ENCODE peak calls at places on chromosomes 1 and 21, in seven cellular contexts. H is CD4-positive, alpha-beta T cell; L is progenitor cell of endocrine pancreas; T is breast epithelium; M is OCI-LY7; Z is right lobe of liver; K is MM.1S. W is an unnamed sample.

GRCh38 chr1:173789841-173790240 is 34.6 kb upstream of the DARS2 start:
- DNase-seq in H (no peak), L (no peak), T (no peak), M (no peak), Z (no peak), K (no peak), W (no peak)

GRCh38 chr1:22150923-22151322 is 8.0 kb upstream of the WNT4 start:
- DNase-seq in H (no peak), L (no peak), T (no peak), M (no peak), Z (no peak), K (no peak), W (no peak)

GRCh38 chr1:40317394-40318074 is 448 bp upstream of the COL9A2 start:
- DNase-seq in H (no peak), L (no peak), T (no peak), M (no peak), Z (no peak), K (no peak), W (no peak)

GRCh38 chr1:216499581-216500272 is 76.5 kb upstream of the USH2A start:
- DNase-seq in H (no peak), L (no peak), T (no peak), M (no peak), Z (no peak), K (no peak), W (no peak)

GRCh38 chr1:89489037-89489729 is 35.4 kb upstream of the LRRC8B start:
- DNase-seq in H (no peak), L (no peak), T (no peak), M (no peak), Z (no peak), K (no peak), W (no peak)

GRCh38 chr1:88311907-88312306 is 372.2 kb upstream of the PKN2 start:
- DNase-seq in H (no peak), L (no peak), T (no peak), M (no peak), Z (no peak), K (no peak), W (no peak)

GRCh38 chr1:200311256-200311655 is 98.6 kb downstream of the ZNF281 start:
- DNase-seq in H (no peak), L (no peak), T (no peak), M (no peak), Z (no peak), K (no peak), W (no peak)

GRCh38 chr1:51309291-51309690 is 21.1 kb downstream of the TTC39A start:
- DNase-seq in H (no peak), L (no peak), T (no peak), M (no peak), Z (no peak), K (no peak), W (no peak)

GRCh38 chr1:1835546-1835945 is 55.3 kb downstream of the GNB1 start:
- DNase-seq in H (no peak), L (no peak), T (no peak), M (peak; percentile 30), Z (no peak), K (no peak), W (no peak)

GRCh38 chr21:18384771-18385170 is 18.8 kb downstream of the TMPRSS15 start:
- DNase-seq in H (no peak), L (no peak), T (no peak), M (peak; percentile 52), Z (no peak), K (peak; percentile 57), W (no peak)

GRCh38 chr1:191438979-191439378 is 719.3 kb upstream of the RGS18 start:
- DNase-seq in H (no peak), L (no peak), T (no peak), M (no peak), Z (no peak), K (no peak), W (no peak)

GRCh38 chr1:78155121-78155520 is 109.4 kb downstream of the GIPC2 start:
- DNase-seq in H (no peak), L (no peak), T (no peak), M (no peak), Z (no peak), K (peak; percentile 44), W (no peak)

GRCh38 chr21:25881524-25882376 is 147.0 kb downstream of the GABPA start:
- DNase-seq in H (peak; percentile 37), L (peak; percentile 22), T (no peak), M (peak; percentile 62), Z (peak; percentile 65), K (peak; percentile 56), W (peak; percentile 25)

GRCh38 chr1:60990719-60991100 is 91.7 kb upstream of the NFIA start:
- DNase-seq in H (no peak), L (no peak), T (no peak), M (no peak), Z (no peak), K (no peak), W (no peak)

GRCh38 chr1:60995093-60995492 is 87.3 kb upstream of the NFIA start:
- DNase-seq in H (no peak), L (no peak), T (no peak), M (no peak), Z (no peak), K (no peak), W (no peak)

GRCh38 chr1:60994369-60994768 is 88.0 kb upstream of the NFIA start:
- DNase-seq in H (no peak), L (no peak), T (no peak), M (no peak), Z (no peak), K (no peak), W (no peak)

GRCh38 chr1:60989745-60990718 is 92.3 kb upstream of the NFIA start:
- DNase-seq in H (no peak), L (no peak), T (no peak), M (no peak), Z (no peak), K (no peak), W (peak; percentile 57)

DNA sequence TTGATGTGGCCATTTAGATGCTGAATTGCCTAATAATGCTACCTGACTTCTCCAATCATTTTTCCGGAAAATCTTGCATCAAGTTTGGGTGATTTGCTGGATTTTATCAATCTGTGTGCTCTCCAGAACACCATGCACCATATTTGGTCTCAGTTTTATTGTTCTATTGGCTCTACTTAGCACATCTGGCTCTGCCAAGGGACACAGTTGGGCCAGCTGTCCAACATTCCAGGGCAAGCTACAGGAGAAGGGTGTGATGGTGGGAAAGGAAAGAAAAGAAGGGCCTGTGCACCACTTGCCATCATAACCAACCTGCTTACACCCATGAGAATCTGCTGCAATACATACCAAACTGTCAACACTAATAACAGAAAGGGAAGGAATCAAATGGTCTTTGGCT is 90.2 kb upstream of the NFIA start:
- DNase-seq in H (no peak), L (no peak), T (no peak), M (no peak), Z (no peak), K (no peak), W (no peak)
- TF ChIP-seq CTCF in H (no peak), L (no peak), T (no peak), M (no peak), Z (no peak), K (no peak), W (no peak)

GRCh38 chr1:223531742-223532341 is 133.7 kb downstream of the CAPN8 start:
- DNase-seq in H (peak; percentile 20), L (peak; percentile 46), T (no peak), M (peak; percentile 33), Z (no peak), K (peak; percentile 46), W (no peak)
- TF ChIP-seq CTCF in H (peak; percentile 46), L (peak; percentile 86), T (peak; percentile 24), M (peak; percentile 80), Z (peak; percentile 68), K (peak; percentile 90), W (no peak)

DNA sequence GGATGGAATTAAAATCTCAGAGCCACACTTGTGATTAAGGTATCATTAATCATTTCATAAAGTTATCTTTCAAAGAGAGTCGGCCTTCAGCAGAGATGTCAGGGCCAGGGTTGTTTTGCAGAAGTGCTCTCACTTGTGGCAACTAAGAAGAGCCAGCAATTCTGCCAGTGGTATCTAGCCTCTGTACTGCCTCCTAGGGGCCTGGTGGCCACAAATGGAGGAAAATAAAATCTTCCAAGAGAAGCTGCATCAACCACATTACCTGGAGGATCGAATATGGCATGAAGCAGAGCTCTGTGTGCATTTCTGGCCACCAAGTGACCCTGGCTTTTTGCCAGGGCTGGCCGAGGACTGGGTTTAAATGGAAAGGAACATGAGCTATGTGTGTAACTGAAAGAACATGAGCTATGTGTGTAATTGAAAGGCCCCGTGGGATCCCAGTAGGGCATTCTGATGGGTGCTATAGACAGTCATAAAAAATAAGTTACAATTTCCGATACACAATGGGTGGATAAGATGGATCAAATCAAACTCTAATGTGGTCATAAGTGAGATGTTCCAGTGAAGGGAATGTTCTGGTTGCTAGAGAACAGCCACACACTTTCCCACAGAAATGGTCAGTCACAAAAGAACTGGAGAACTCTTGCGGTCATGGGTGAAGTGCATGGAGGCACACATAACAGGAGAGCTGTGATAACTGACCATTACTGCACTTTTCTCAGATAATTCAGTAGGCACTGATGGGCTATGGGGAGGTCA is 335.8 kb downstream of the CAMTA1 start:
- DNase-seq in H (no peak), L (no peak), T (peak; percentile 18), M (no peak), Z (no peak), K (no peak), W (no peak)
- TF ChIP-seq CTCF in H (no peak), L (peak; percentile 17), T (no peak), M (peak; percentile 54), Z (peak; percentile 25), K (peak; percentile 15), W (no peak)

DNA sequence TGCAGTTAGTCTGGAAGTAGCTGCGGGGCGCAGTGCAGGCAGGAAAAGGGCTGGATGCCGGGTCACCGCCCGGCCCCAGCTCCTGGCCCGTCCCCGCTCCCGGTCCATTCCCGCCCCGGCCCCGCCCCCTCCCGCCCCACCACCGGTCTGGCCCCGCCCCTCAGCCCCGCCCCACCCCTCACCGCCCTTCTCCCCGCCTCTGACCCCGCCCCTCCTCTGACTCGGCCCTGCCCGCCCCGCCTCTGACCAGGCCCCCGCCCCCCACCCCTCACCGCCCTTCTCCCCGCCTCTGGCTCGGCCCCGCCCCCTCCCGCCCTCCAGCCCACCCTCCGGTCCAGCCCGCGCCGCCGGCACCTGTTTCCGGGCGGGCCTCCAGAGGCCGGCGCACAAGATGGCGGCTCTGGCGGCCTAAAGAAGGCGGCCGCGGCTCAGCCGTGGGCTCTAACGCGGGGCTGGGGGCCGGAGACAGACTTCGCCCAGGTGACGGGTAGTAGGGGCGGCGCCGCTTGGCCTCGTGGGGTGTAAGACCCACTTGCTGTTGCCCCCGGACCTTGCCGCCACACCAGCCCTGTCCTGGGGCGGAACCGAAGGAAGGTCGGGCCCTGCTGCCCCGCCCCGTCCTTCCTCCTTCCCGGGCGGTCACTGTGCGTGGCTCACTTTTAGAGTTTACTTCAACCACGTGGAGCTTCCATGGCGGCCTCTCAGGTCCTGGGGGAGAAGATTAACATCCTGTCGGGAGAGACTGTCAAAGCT is at the start of gene UBIAD1:
- DNase-seq in H (peak; percentile 78), L (peak; percentile 61), T (peak; percentile 68), M (peak; percentile 91), Z (peak; percentile 92), K (peak; percentile 84), W (peak; percentile 55)
- TF ChIP-seq CTCF in H (no peak), L (no peak), T (no peak), M (no peak), Z (no peak), K (no peak), W (no peak)

DNA sequence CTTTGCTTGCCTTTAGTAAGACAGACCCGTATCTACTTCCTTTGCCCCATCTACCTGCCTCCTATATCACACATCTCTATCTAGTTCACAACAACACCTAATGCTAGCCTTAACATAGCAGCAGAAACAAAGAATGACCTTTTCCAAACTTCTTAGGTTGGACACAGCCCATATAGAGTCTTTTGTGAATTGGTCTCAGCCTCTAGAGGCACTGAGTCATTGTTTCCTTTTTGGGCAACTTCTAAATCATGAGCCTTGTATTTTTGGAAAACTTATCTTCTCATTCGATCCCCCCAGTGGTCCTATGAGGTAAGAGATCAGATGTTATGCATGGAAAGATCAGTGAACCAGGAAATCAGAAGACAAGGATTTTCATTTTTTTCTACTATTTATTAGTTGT is 679.4 kb upstream of the USP24 start:
- DNase-seq in H (no peak), L (no peak), T (no peak), M (no peak), Z (no peak), K (no peak), W (no peak)
- TF ChIP-seq CTCF in H (no peak), L (no peak), T (no peak), M (no peak), Z (no peak), K (no peak), W (no peak)